ENCODE peak calls at places on chromosome 2, in nine cellular contexts. One of them, this sample, is unnamed.

GRCh38 chr2:85822766-85823165 is 66.0 kb downstream of the ST3GAL5 start:
- DNase-seq in aorta: no peak
- DNase-seq in suprapubic skin: no peak
- DNase-seq in CD8-positive, alpha-beta memory T cell: no peak
- DNase-seq in lower lobe of right lung: no peak
- DNase-seq in mesenchymal stem cell: no peak
- DNase-seq in H9: no peak
- DNase-seq in A549: no peak
- DNase-seq in uterus: no peak
- DNase-seq in this sample: no peak

GRCh38 chr2:70656421-70657010 is 102.9 kb upstream of the TGFA start:
- DNase-seq in aorta: no peak
- DNase-seq in suprapubic skin: no peak
- DNase-seq in CD8-positive, alpha-beta memory T cell: no peak
- DNase-seq in lower lobe of right lung: no peak
- DNase-seq in mesenchymal stem cell: no peak
- DNase-seq in H9: peak
- DNase-seq in A549: no peak
- DNase-seq in uterus: no peak
- DNase-seq in this sample: no peak

GRCh38 chr2:182144780-182145170 is 159.1 kb downstream of the PPP1R1C start:
- DNase-seq in aorta: peak
- DNase-seq in suprapubic skin: no peak
- DNase-seq in CD8-positive, alpha-beta memory T cell: no peak
- DNase-seq in lower lobe of right lung: no peak
- DNase-seq in mesenchymal stem cell: no peak
- DNase-seq in H9: no peak
- DNase-seq in A549: no peak
- DNase-seq in uterus: no peak
- DNase-seq in this sample: peak

GRCh38 chr2:109143214-109144187 is 14.5 kb downstream of the SH3RF3 start:
- DNase-seq in aorta: no peak
- DNase-seq in suprapubic skin: no peak
- DNase-seq in CD8-positive, alpha-beta memory T cell: no peak
- DNase-seq in lower lobe of right lung: no peak
- DNase-seq in mesenchymal stem cell: no peak
- DNase-seq in H9: no peak
- DNase-seq in A549: no peak
- DNase-seq in uterus: no peak
- DNase-seq in this sample: no peak

GRCh38 chr2:72778410-72778809 is 47.4 kb downstream of the EXOC6B start:
- DNase-seq in aorta: no peak
- DNase-seq in suprapubic skin: no peak
- DNase-seq in CD8-positive, alpha-beta memory T cell: no peak
- DNase-seq in lower lobe of right lung: no peak
- DNase-seq in mesenchymal stem cell: peak
- DNase-seq in H9: no peak
- DNase-seq in A549: peak
- DNase-seq in uterus: no peak
- DNase-seq in this sample: peak

GRCh38 chr2:46858697-46859080 is 56.9 kb downstream of the MCFD2 start:
- DNase-seq in aorta: no peak
- DNase-seq in suprapubic skin: no peak
- DNase-seq in CD8-positive, alpha-beta memory T cell: no peak
- DNase-seq in lower lobe of right lung: no peak
- DNase-seq in mesenchymal stem cell: peak
- DNase-seq in H9: no peak
- DNase-seq in A549: no peak
- DNase-seq in uterus: no peak
- DNase-seq in this sample: peak

GRCh38 chr2:24228470-24228869 is 53.6 kb downstream of the FAM228A start:
- DNase-seq in aorta: no peak
- DNase-seq in suprapubic skin: no peak
- DNase-seq in CD8-positive, alpha-beta memory T cell: no peak
- DNase-seq in lower lobe of right lung: no peak
- DNase-seq in mesenchymal stem cell: no peak
- DNase-seq in H9: no peak
- DNase-seq in A549: peak
- DNase-seq in uterus: no peak
- DNase-seq in this sample: no peak

GRCh38 chr2:11212645-11213044 is 57.4 kb downstream of the SLC66A3 start:
- DNase-seq in aorta: no peak
- DNase-seq in suprapubic skin: no peak
- DNase-seq in CD8-positive, alpha-beta memory T cell: no peak
- DNase-seq in lower lobe of right lung: no peak
- DNase-seq in mesenchymal stem cell: no peak
- DNase-seq in H9: no peak
- DNase-seq in A549: no peak
- DNase-seq in uterus: no peak
- DNase-seq in this sample: peak

GRCh38 chr2:113734187-113734586 is 22.3 kb downstream of the SLC35F5 start:
- DNase-seq in aorta: no peak
- DNase-seq in suprapubic skin: no peak
- DNase-seq in CD8-positive, alpha-beta memory T cell: no peak
- DNase-seq in lower lobe of right lung: no peak
- DNase-seq in mesenchymal stem cell: no peak
- DNase-seq in H9: no peak
- DNase-seq in A549: no peak
- DNase-seq in uterus: no peak
- DNase-seq in this sample: no peak

GRCh38 chr2:29977284-29977683 is 55.9 kb upstream of the ALK start:
- DNase-seq in aorta: no peak
- DNase-seq in suprapubic skin: no peak
- DNase-seq in CD8-positive, alpha-beta memory T cell: no peak
- DNase-seq in lower lobe of right lung: no peak
- DNase-seq in mesenchymal stem cell: no peak
- DNase-seq in H9: no peak
- DNase-seq in A549: no peak
- DNase-seq in uterus: no peak
- DNase-seq in this sample: no peak

GRCh38 chr2:179669196-179669595 is 192.2 kb downstream of the ZNF385B start:
- DNase-seq in aorta: no peak
- DNase-seq in suprapubic skin: no peak
- DNase-seq in CD8-positive, alpha-beta memory T cell: no peak
- DNase-seq in lower lobe of right lung: no peak
- DNase-seq in mesenchymal stem cell: no peak
- DNase-seq in H9: no peak
- DNase-seq in A549: no peak
- DNase-seq in uterus: no peak
- DNase-seq in this sample: peak

GRCh38 chr2:70511986-70512729 is 41.5 kb downstream of the TGFA start:
- DNase-seq in aorta: no peak
- DNase-seq in suprapubic skin: no peak
- DNase-seq in CD8-positive, alpha-beta memory T cell: no peak
- DNase-seq in lower lobe of right lung: no peak
- DNase-seq in mesenchymal stem cell: no peak
- DNase-seq in H9: no peak
- DNase-seq in A549: no peak
- DNase-seq in uterus: no peak
- DNase-seq in this sample: no peak

GRCh38 chr2:206989306-206989705 is 50.0 kb downstream of the CPO start:
- DNase-seq in aorta: peak
- DNase-seq in suprapubic skin: no peak
- DNase-seq in CD8-positive, alpha-beta memory T cell: no peak
- DNase-seq in lower lobe of right lung: peak
- DNase-seq in mesenchymal stem cell: peak
- DNase-seq in H9: peak
- DNase-seq in A549: peak
- DNase-seq in uterus: no peak
- DNase-seq in this sample: peak

GRCh38 chr2:225416616-225417367 is 17.3 kb downstream of the NYAP2 start:
- DNase-seq in aorta: no peak
- DNase-seq in suprapubic skin: no peak
- DNase-seq in CD8-positive, alpha-beta memory T cell: no peak
- DNase-seq in lower lobe of right lung: no peak
- DNase-seq in mesenchymal stem cell: no peak
- DNase-seq in H9: no peak
- DNase-seq in A549: no peak
- DNase-seq in uterus: no peak
- DNase-seq in this sample: no peak

DNA sequence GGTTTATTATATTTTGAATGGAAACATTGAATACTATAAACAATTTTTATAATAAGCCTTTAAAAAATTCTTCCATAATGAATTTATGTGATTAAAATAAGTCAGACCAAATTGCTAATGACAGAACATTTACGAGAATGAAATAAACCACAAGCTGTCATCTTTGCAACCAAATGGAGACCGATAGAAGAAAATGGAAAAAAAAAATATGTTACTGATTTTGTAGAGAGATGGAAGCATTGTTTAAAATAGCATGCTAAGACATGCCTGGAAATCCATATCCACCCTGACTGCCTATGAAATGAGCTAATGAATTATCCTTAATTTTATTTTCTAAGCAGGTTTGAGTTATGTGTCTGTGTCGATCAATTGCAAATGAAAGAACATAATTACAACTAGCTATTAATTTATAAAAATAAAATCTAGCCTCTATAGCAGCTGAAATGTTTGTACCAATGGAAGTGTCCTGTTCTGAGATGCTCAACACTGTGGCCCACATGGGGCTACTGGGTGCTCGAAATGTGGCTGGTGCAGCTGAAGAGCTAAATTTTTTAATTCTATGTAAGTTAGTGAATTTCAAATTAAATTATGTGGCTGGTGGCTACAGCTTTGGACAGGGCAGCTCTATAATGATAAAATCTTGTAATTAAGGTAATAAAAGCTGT is 832.8 kb downstream of the RNF144A start:
- DNase-seq in aorta: no peak
- DNase-seq in suprapubic skin: no peak
- DNase-seq in CD8-positive, alpha-beta memory T cell: no peak
- DNase-seq in lower lobe of right lung: no peak
- DNase-seq in mesenchymal stem cell: no peak
- DNase-seq in H9: no peak
- DNase-seq in A549: no peak
- DNase-seq in uterus: no peak
- DNase-seq in this sample: no peak
- H3K27ac ChIP-seq in aorta: no peak
- H3K27ac ChIP-seq in suprapubic skin: no peak
- H3K27ac ChIP-seq in CD8-positive, alpha-beta memory T cell: no peak
- H3K27ac ChIP-seq in lower lobe of right lung: no peak
- H3K27ac ChIP-seq in mesenchymal stem cell: no peak
- H3K27ac ChIP-seq in H9: no peak
- H3K27ac ChIP-seq in A549: no peak
- H3K27ac ChIP-seq in uterus: no peak
- H3K27ac ChIP-seq in this sample: no peak

GRCh38 chr2:39234754-39235153 is 9.0 kb downstream of the CDKL4 start:
- DNase-seq in aorta: no peak
- DNase-seq in suprapubic skin: no peak
- DNase-seq in CD8-positive, alpha-beta memory T cell: no peak
- DNase-seq in lower lobe of right lung: no peak
- DNase-seq in mesenchymal stem cell: peak
- DNase-seq in H9: no peak
- DNase-seq in A549: peak
- DNase-seq in uterus: no peak
- DNase-seq in this sample: no peak
- H3K27ac ChIP-seq in aorta: no peak
- H3K27ac ChIP-seq in suprapubic skin: no peak
- H3K27ac ChIP-seq in CD8-positive, alpha-beta memory T cell: no peak
- H3K27ac ChIP-seq in lower lobe of right lung: no peak
- H3K27ac ChIP-seq in mesenchymal stem cell: no peak
- H3K27ac ChIP-seq in H9: no peak
- H3K27ac ChIP-seq in A549: no peak
- H3K27ac ChIP-seq in uterus: no peak
- H3K27ac ChIP-seq in this sample: no peak

GRCh38 chr2:237876518-237876917 is 17.1 kb downstream of the RAMP1 start:
- DNase-seq in aorta: peak
- DNase-seq in suprapubic skin: peak
- DNase-seq in CD8-positive, alpha-beta memory T cell: no peak
- DNase-seq in lower lobe of right lung: peak
- DNase-seq in mesenchymal stem cell: no peak
- DNase-seq in H9: no peak
- DNase-seq in A549: no peak
- DNase-seq in uterus: peak
- DNase-seq in this sample: no peak

GRCh38 chr2:237874585-237875161 is 15.2 kb downstream of the RAMP1 start:
- DNase-seq in aorta: peak
- DNase-seq in suprapubic skin: peak
- DNase-seq in CD8-positive, alpha-beta memory T cell: no peak
- DNase-seq in lower lobe of right lung: peak
- DNase-seq in mesenchymal stem cell: peak
- DNase-seq in H9: no peak
- DNase-seq in A549: no peak
- DNase-seq in uterus: peak
- DNase-seq in this sample: peak

GRCh38 chr2:237875234-237876055 is 16.0 kb downstream of the RAMP1 start:
- DNase-seq in aorta: peak
- DNase-seq in suprapubic skin: peak
- DNase-seq in CD8-positive, alpha-beta memory T cell: no peak
- DNase-seq in lower lobe of right lung: peak
- DNase-seq in mesenchymal stem cell: no peak
- DNase-seq in H9: no peak
- DNase-seq in A549: no peak
- DNase-seq in uterus: peak
- DNase-seq in this sample: no peak

GRCh38 chr2:237876951-237877491 is 17.6 kb downstream of the RAMP1 start:
- DNase-seq in aorta: peak
- DNase-seq in suprapubic skin: peak
- DNase-seq in CD8-positive, alpha-beta memory T cell: no peak
- DNase-seq in lower lobe of right lung: peak
- DNase-seq in mesenchymal stem cell: no peak
- DNase-seq in H9: no peak
- DNase-seq in A549: no peak
- DNase-seq in uterus: peak
- DNase-seq in this sample: no peak

GRCh38 chr2:237876056-237876439 is 16.6 kb downstream of the RAMP1 start:
- DNase-seq in aorta: peak
- DNase-seq in suprapubic skin: peak
- DNase-seq in CD8-positive, alpha-beta memory T cell: no peak
- DNase-seq in lower lobe of right lung: peak
- DNase-seq in mesenchymal stem cell: no peak
- DNase-seq in H9: no peak
- DNase-seq in A549: no peak
- DNase-seq in uterus: peak
- DNase-seq in this sample: no peak
- H3K27ac ChIP-seq in aorta: peak
- H3K27ac ChIP-seq in suprapubic skin: no peak
- H3K27ac ChIP-seq in CD8-positive, alpha-beta memory T cell: no peak
- H3K27ac ChIP-seq in lower lobe of right lung: no peak
- H3K27ac ChIP-seq in mesenchymal stem cell: no peak
- H3K27ac ChIP-seq in H9: no peak
- H3K27ac ChIP-seq in A549: no peak
- H3K27ac ChIP-seq in uterus: peak
- H3K27ac ChIP-seq in this sample: no peak

DNA sequence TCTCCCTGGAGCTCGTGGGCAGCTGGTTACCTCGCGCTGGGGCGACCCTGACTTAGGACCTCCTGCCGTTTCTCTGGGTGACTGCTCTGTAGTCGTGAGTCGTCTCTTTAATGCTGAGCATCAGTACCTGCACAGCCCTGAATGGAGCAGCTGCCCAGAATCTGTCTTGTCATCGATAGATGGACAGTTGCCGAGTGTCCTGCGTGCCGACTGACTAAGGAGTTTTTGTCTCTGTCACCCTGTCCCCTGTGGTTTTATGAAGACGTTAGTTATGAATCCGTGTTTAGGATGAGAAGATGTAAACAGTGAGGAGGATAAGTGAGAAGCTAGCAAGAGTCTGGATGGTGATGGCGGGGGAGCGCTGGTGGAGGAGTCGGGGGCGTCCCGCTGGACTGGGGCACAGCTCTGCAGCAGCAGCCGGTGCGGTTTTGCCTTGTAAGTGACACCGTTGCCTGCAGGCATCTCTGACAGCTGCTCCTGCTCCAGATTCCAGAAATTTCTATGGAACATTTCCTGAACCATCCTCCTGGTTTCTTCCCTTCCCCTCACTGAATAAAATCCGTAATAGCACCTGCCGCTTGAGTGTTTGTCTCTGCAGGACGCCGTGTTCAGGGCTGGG is 13.3 kb downstream of the AGAP1 start:
- DNase-seq in aorta: no peak
- DNase-seq in suprapubic skin: no peak
- DNase-seq in CD8-positive, alpha-beta memory T cell: no peak
- DNase-seq in lower lobe of right lung: no peak
- DNase-seq in mesenchymal stem cell: no peak
- DNase-seq in H9: no peak
- DNase-seq in A549: no peak
- DNase-seq in uterus: no peak
- DNase-seq in this sample: no peak
- H3K27ac ChIP-seq in aorta: no peak
- H3K27ac ChIP-seq in suprapubic skin: no peak
- H3K27ac ChIP-seq in CD8-positive, alpha-beta memory T cell: no peak
- H3K27ac ChIP-seq in lower lobe of right lung: peak
- H3K27ac ChIP-seq in mesenchymal stem cell: no peak
- H3K27ac ChIP-seq in H9: no peak
- H3K27ac ChIP-seq in A549: peak
- H3K27ac ChIP-seq in uterus: no peak
- H3K27ac ChIP-seq in this sample: no peak